ENCODE peak calls at places on chromosomes 6 and 20, in six cellular contexts. C is HCT116, T is cardiac fibroblast, G is mammary epithelial cell, Q is Peyer's patch, E is neural progenitor cell. W is an unnamed sample.
A peak's percentile ranks its signal among the peaks of the same experiment; 100 is the strongest.

GRCh38 chr20:49882171-49882970 is 33.0 kb downstream of the SPATA2 start:
- DNase-seq in C (no peak), E (no peak), T (no peak), Q (peak; percentile 37), G (no peak), W (no peak)

GRCh38 chr20:23132293-23132929 is 46.3 kb upstream of the CD93 start:
- DNase-seq in C (no peak), T (no peak), Q (peak; percentile 63), G (no peak), E (no peak), W (no peak)

GRCh38 chr6:44272999-44273566 is 2.8 kb downstream of the TMEM151B start:
- DNase-seq in E (no peak), T (no peak), C (no peak), G (no peak), Q (no peak), W (no peak)

GRCh38 chr6:155224031-155224451 is 39.8 kb upstream of the CLDN20 start:
- DNase-seq in E (no peak), C (peak; percentile 73), Q (no peak), T (peak; percentile 94), G (peak; percentile 97), W (peak; percentile 59)

GRCh38 chr6:159172066-159172465 is 2.9 kb downstream of the FNDC1 start:
- DNase-seq in Q (no peak), G (no peak), T (peak; percentile 52), C (no peak), E (no peak), W (no peak)

GRCh38 chr20:25058797-25059486 is 1.0 kb upstream of the ACSS1 start:
- DNase-seq in E (peak; percentile 40), G (no peak), T (no peak), C (no peak), Q (peak; percentile 60), W (no peak)

GRCh38 chr20:23656372-23656771 is 18.6 kb upstream of the CST3 start:
- DNase-seq in T (no peak), C (no peak), E (no peak), Q (no peak), G (no peak), W (no peak)

GRCh38 chr6:37717836-37718251 is 20.2 kb upstream of the MDGA1 start:
- DNase-seq in T (peak; percentile 63), Q (no peak), G (no peak), C (no peak), E (no peak), W (no peak)

GRCh38 chr6:7697820-7698623 is 27.9 kb upstream of the BMP6 start:
- DNase-seq in C (no peak), Q (no peak), G (peak; percentile 96), E (no peak), T (peak; percentile 99), W (peak; percentile 42)

GRCh38 chr6:166393535-166393823 is 10.7 kb upstream of the MPC1 start:
- DNase-seq in C (no peak), T (no peak), G (no peak), Q (no peak), E (no peak), W (no peak)

GRCh38 chr20:23641936-23642751 is 4.4 kb upstream of the CST3 start:
- DNase-seq in T (peak; percentile 74), E (no peak), C (no peak), Q (no peak), G (peak; percentile 63), W (peak; percentile 39)

GRCh38 chr6:146149770-146150169 is 120.9 kb downstream of the GRM1 start:
- DNase-seq in G (peak; percentile 8), E (no peak), Q (no peak), T (no peak), C (no peak), W (no peak)

GRCh38 chr20:37354210-37355195 is 8.6 kb downstream of the SRC start:
- DNase-seq in E (no peak), Q (peak; percentile 85), C (no peak), G (no peak), T (no peak), W (no peak)

GRCh38 chr6:332671-333070 is 40.4 kb downstream of the DUSP22 start:
- DNase-seq in E (no peak), G (peak; percentile 20), T (peak; percentile 76), C (no peak), Q (no peak), W (no peak)

GRCh38 chr20:17799575-17799974 is 99.8 kb downstream of the BANF2 start:
- DNase-seq in G (no peak), E (no peak), C (no peak), T (no peak), Q (no peak), W (no peak)

GRCh38 chr6:52725530-52726192 is 37.6 kb downstream of the GSTA2 start:
- DNase-seq in Q (peak; percentile 53), C (no peak), G (peak; percentile 78), E (no peak), T (peak; percentile 33), W (no peak)

GRCh38 chr6:85975957-85976356 is 333.3 kb upstream of the SYNCRIP start:
- DNase-seq in T (no peak), E (no peak), G (no peak), C (no peak), Q (no peak), W (no peak)

GRCh38 chr6:34680802-34681515 is 15.6 kb downstream of the ILRUN start:
- DNase-seq in C (peak; percentile 27), T (peak; percentile 48), G (peak; percentile 67), Q (no peak), E (no peak), W (no peak)

GRCh38 chr20:50798650-50799049 is 3.8 kb downstream of the BCAS4 start:
- DNase-seq in Q (no peak), C (no peak), T (peak; percentile 43), E (no peak), G (no peak), W (no peak)

GRCh38 chr6:35089935-35090505 is 51.1 kb downstream of the TCP11 start:
- DNase-seq in T (peak; percentile 53), C (no peak), G (peak; percentile 88), E (no peak), Q (peak; percentile 42), W (peak; percentile 60)

GRCh38 chr6:13304580-13305255 is 23.6 kb downstream of the TBC1D7 start:
- DNase-seq in Q (no peak), G (no peak), C (no peak), T (no peak), E (no peak), W (no peak)

GRCh38 chr6:158903801-158904200 is 84.6 kb upstream of the EZR start:
- DNase-seq in G (no peak), T (no peak), Q (no peak), C (no peak), E (no peak), W (no peak)

GRCh38 chr6:156977527-156978291 is 200.5 kb downstream of the ARID1B start:
- DNase-seq in G (peak; percentile 46), Q (no peak), E (no peak), C (no peak), T (peak; percentile 58), W (no peak)

GRCh38 chr20:10857362-10858070 is 183.7 kb upstream of the JAG1 start:
- DNase-seq in C (no peak), G (peak; percentile 32), Q (peak; percentile 77), E (no peak), T (peak; percentile 94), W (no peak)

GRCh38 chr6:166484863-166485262 is 101.6 kb downstream of the RAMACL start:
- DNase-seq in G (no peak), Q (no peak), T (no peak), C (no peak), E (no peak), W (no peak)

GRCh38 chr6:158481612-158482473 is 78.0 kb upstream of the TMEM181 start:
- DNase-seq in E (no peak), G (peak; percentile 90), Q (no peak), C (peak; percentile 43), T (peak; percentile 85), W (peak; percentile 70)

DNA sequence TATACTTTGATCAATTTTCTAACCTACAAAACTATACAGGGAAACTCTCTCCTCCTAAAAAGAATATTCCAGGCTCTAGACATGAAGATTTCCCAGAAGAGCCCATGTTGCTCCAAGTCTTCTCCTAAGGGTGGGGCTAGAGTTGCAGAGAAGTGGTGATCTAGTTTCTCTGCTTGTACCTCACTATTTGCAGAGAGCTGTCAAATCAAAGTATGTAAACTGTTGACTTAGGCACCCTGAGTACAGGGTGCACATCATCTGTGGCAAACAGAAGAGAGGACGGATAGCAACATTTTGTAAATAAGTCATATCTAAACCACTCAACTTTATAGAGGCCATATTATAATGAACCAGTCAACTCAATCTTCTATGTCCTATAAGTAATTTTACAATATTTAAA is 250.1 kb downstream of the KHDRBS2 start:
- DNase-seq in T (no peak), C (no peak), E (no peak), Q (no peak), G (no peak), W (no peak)
- H3K4me3 ChIP-seq in T (no peak overlapping the region), C (no peak overlapping the region), E (no peak overlapping the region), Q (no peak overlapping the region), G (no peak overlapping the region), W (no peak overlapping the region)

DNA sequence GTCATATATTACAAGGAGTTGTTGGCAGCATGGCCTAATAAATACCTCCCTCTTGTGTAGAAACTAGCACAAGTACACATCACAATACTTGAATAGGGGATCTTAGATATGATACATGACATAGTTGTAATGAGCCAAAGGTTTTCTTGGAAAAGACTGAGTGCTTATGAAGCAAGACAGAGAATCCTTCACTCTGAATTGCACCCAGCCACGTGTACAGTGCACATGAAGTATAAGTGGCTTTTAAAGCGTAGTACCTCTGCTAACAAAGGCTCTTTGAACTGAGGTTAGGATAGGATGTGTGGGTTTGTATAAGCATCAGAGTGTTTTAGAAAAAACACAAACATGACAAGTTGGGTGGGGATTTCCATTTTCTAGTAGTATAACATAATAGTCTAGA is 145.5 kb upstream of the STMND1 start:
- DNase-seq in Q (no peak), T (no peak), G (no peak), C (no peak), E (no peak), W (no peak)
- TF ChIP-seq CTCF in Q (no peak), T (no peak), G (no peak), C (no peak), E (no peak), W (no peak)

GRCh38 chr20:3980260-3981131 is 34.9 kb downstream of the RNF24 start:
- DNase-seq in G (peak; percentile 54), Q (no peak), T (peak; percentile 78), E (no peak), C (no peak), W (no peak)

GRCh38 chr20:3981132-3981452 is 34.3 kb downstream of the RNF24 start:
- DNase-seq in E (no peak), T (no peak), G (no peak), Q (no peak), C (no peak), W (no peak)
- H3K4me3 ChIP-seq in E (no peak overlapping the region), T (no peak overlapping the region), G (peak overlapping the region; percentile 29), Q (no peak overlapping the region), C (no peak overlapping the region), W (no peak overlapping the region)

DNA sequence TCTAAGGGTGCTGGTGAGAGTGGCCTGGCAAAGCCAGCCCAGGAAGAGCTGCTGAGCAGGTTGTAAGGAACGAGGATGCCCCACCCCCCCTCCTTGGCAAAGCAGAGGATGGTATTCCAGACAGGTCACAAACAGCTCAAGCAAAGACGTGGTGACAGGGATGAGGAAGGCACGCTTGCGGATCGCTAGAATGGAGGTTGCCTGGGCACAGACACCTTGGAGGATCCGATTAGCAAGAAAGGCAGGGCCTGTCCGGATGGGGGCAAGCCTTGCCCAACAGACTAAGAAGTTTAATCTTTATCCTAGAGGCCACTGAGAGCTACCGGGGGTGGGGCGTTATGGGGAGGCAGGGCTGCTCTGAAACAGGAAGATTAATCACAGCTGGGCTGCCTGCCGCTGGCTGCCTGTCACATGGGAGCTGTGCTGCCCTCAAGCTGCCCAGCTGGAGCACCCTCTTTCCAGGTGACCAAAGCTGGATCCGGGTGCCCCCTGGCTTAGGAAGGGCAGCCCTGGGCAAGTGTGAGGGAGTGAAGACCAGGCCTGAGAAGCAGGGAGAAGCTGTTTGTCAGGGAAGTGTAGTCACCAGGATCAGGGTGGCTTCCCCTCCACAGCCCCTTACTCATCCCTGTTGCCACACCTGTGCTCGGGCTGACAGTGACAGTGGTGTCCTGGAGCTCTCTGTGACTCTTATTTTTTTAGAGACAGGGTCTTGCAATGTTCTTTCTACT is 9.2 kb upstream of the MAPK13 start:
- DNase-seq in G (peak; percentile 44), C (no peak), E (no peak), Q (peak; percentile 91), T (peak; percentile 64), W (no peak)
- TF ChIP-seq CTCF in G (no peak), C (no peak), E (no peak), Q (no peak), T (no peak), W (no peak)

W was measured in HFF-Myc.